ENCODE peak calls at places on chromosomes 1 and 21, in eight cellular contexts. Y is thyroid gland; W is uterus; A is neural progenitor cell; F is CD8-positive, alpha-beta T cell; B is tibial nerve; J is NB4; N is cardiac muscle cell. C is an unnamed sample.

GRCh38 chr1:175887981-175888428 is 144.6 kb upstream of the TNR start:
- DNase-seq in Y (peak), W (no peak), A (peak), F (no peak), B (peak), J (peak), N (peak), C (peak)

GRCh38 chr1:29444782-29445325 is 208.5 kb downstream of the PTPRU start:
- DNase-seq in Y (no peak), W (no peak), A (no peak), F (no peak), B (no peak), J (no peak), N (no peak), C (peak)

GRCh38 chr1:228016653-228017355 is 10.0 kb downstream of the WNT3A start:
- DNase-seq in Y (no peak), W (no peak), A (no peak), F (no peak), B (no peak), J (no peak), N (no peak), C (peak)

GRCh38 chr1:4652631-4653327 is 1.6 kb upstream of the AJAP1 start:
- DNase-seq in Y (peak), W (no peak), A (peak), F (peak), B (no peak), J (peak), N (peak), C (peak)

GRCh38 chr1:238985312-238985711 is 401.1 kb upstream of the CHRM3 start:
- DNase-seq in Y (no peak), W (no peak), A (no peak), F (no peak), B (no peak), J (no peak), N (no peak), C (no peak)

GRCh38 chr1:159938221-159938852 is 7.1 kb downstream of the IGSF9 start:
- DNase-seq in Y (no peak), W (no peak), A (peak), F (no peak), B (no peak), J (no peak), N (no peak), C (no peak)

GRCh38 chr1:240747907-240748306 is 136.0 kb upstream of the GREM2 start:
- DNase-seq in Y (no peak), W (no peak), A (no peak), F (no peak), B (no peak), J (no peak), N (no peak), C (no peak)

GRCh38 chr1:157992031-157992568 is 1.3 kb upstream of the KIRREL1 start:
- DNase-seq in Y (peak), W (peak), A (peak), F (peak), B (peak), J (peak), N (peak), C (peak)

GRCh38 chr21:34722684-34723300 is 54.0 kb downstream of the CLIC6 start:
- DNase-seq in Y (no peak), W (no peak), A (peak), F (peak), B (no peak), J (no peak), N (no peak), C (no peak)

GRCh38 chr21:41366522-41367151 is 4.8 kb downstream of the MX2 start:
- DNase-seq in Y (no peak), W (no peak), A (no peak), F (no peak), B (no peak), J (peak), N (no peak), C (no peak)

GRCh38 chr1:98322966-98323365 is 338.6 kb upstream of the SNX7 start:
- DNase-seq in Y (no peak), W (no peak), A (no peak), F (no peak), B (no peak), J (no peak), N (no peak), C (no peak)

GRCh38 chr21:14531927-14532326 is 14.2 kb downstream of the SAMSN1 start:
- DNase-seq in Y (no peak), W (no peak), A (no peak), F (no peak), B (no peak), J (peak), N (no peak), C (no peak)

GRCh38 chr21:14536929-14537328 is 9.2 kb downstream of the SAMSN1 start:
- DNase-seq in Y (no peak), W (no peak), A (no peak), F (no peak), B (no peak), J (no peak), N (no peak), C (no peak)

GRCh38 chr21:14535702-14536101 is 10.4 kb downstream of the SAMSN1 start:
- DNase-seq in Y (no peak), W (no peak), A (no peak), F (no peak), B (no peak), J (no peak), N (no peak), C (no peak)

GRCh38 chr21:14530574-14530973 is 15.5 kb downstream of the SAMSN1 start:
- DNase-seq in Y (no peak), W (no peak), A (no peak), F (no peak), B (no peak), J (peak), N (no peak), C (no peak)

DNA sequence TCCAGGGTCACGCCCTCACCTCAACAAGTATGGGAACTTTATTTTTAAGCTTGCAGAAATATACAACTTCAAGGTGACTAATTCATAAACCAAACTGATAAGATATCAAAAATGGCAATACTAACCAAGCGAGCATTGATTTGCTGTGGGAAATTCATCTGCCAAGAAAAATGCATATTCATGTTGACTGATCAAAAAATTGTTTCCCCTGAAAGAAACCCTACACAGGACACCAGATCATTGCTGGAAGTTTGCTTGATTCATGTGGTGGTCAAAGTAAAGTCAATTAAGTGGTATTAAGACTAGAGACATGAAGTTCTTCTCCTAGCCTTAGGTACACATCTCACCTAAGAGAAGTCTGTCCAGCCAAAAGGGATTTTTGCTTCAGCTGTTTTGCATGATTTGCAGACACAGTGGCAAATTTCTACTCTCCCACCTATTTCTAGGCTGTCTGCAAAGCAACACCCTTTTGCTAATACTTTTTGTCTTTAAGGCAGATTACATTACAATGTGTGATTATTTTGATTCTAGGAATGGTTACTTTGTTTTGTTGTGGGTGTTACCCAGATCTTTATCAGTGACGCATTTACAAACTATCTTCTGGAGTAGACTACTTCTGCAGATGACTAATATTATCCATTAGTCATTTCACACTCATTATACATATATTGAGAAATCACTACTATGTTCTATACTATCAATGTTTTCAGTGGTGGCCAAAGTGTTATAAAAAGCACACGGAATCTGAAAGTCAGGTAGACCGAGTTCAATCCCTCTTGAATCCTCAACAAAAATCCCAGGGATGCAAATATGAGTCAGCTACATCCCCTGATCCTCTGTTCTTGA is 12.3 kb downstream of the SAMSN1 start:
- DNase-seq in Y (no peak), W (no peak), A (no peak), F (peak), B (no peak), J (peak), N (no peak), C (no peak)
- H3K4me3 ChIP-seq in Y (no peak), W (no peak), A (no peak), F (no peak), B (no peak), J (no peak), N (no peak), C (no peak)

GRCh38 chr1:8239039-8239305 is 78.9 kb upstream of the SLC45A1 start:
- DNase-seq in Y (peak), W (peak), A (no peak), F (no peak), B (no peak), J (no peak), N (no peak), C (no peak)
- TF ChIP-seq CTCF in Y (no peak), W (no peak), A (no peak), F (no peak), B (peak), J (peak), N (peak), C (no peak)

DNA sequence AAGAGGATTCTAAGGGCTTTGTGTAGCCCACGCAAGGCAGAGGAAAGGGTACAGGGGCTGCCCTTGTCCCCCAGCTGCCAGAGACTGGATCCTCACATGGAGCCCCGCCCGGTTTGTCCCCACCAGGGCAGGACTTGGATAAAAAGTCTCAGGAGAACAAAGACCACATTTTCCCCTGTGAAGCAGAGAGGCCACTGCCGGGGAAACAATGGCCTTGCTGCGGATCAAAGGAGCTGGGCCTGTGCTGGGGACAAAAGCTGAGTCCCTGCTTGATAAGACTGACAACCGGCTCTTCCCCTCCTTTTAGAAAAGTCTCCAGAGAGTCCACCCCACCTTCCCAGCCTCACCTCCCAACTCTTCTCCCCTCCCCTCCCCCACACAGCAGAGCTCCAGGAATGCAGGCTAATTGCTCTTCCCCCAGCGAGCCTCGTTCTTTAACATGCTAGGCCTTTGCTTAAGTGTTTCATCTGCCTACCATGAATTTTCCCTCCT is 142.4 kb downstream of the PLPP3 start:
- DNase-seq in Y (no peak), W (no peak), A (peak), F (no peak), B (no peak), J (no peak), N (peak), C (no peak)
- H3K4me3 ChIP-seq in Y (no peak), W (no peak), A (peak), F (no peak), B (no peak), J (no peak), N (no peak), C (no peak)

DNA sequence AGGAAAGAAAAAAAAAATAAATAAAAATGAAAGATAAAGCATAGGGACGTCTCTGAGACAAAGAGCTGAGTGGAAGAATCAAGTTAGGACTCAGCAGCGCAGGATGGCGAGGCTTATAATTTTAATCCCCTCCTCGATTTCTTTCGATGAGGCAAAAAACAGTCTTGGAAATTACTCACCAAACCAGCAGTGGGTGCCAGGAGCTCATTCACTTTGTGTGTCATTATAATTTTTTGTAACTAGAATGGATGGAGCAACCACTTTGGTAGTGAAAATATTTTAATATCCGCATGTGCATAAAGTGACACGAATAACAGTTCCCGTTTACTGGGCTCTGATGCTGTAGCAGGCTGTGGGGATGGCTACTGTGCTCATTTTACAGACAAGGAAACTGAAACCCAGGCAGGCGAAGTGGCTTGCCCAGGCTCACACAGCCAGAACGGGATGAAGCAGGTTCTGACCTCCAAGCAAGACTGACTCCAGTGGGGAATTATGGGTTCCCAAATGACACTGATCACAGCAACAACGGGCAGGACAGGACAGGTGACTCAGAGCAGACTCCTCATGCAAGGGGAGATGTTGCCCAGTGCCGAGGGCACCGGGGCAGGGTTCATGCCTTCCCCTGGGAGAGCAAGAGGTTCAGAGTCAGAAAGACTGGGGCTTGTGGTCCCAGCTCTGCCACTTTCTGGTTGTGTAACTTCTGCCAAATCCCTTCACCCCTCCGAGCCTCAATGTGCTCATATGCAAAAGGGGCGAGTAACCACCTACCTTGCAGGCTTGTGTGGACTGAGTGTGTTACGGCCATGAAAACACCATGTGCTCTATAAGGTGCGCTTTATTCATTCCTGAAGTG is 63.6 kb downstream of the RUNX3 start:
- DNase-seq in Y (no peak), W (no peak), A (no peak), F (no peak), B (no peak), J (peak), N (no peak), C (peak)
- TF ChIP-seq CTCF in Y (no peak), W (no peak), A (no peak), F (no peak), B (no peak), J (no peak), N (no peak), C (no peak)

DNA sequence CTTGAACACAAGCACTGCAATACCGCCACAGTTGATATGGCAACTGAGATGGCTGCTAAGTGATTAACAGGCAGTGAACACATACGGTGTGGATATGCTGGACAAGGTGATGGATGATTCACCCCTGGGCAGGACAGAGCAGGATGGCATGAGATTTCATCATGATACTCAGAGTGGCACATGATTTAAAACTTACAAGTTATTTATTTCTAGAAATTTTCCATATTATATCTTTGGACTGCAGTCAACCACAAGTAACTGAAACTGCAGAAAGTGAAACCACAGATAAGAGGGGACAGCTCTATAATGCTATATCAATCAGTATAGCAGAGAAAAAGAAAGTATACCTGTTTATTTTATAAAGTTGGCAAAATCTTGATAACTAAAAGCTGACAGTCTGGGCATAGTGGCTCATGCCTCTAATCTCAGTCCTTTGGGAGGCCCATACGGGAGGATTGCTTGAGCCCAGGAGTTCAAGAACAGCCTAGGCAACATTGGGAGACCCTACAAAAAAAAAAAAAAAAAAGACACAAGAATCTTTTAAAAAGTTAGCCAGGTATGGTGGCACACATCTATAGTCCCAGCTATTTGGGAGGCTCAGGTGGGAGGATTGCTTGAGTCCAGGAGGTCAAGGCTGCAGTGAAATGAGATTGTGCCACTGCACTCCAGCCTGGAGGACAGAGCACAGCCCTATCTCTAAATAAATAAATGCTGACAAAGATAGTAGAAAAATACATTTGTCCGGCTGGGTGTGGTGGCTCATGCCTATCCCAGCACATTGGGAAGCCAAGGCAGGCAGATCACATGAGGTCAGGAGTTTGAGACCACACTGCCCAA is 48.1 kb downstream of the PHACTR4 start:
- DNase-seq in Y (no peak), W (no peak), A (no peak), F (no peak), B (no peak), J (peak), N (no peak), C (no peak)
- H3K4me3 ChIP-seq in Y (no peak), W (no peak), A (no peak), F (no peak), B (no peak), J (no peak), N (no peak), C (no peak)

C was measured in lower leg skin.